ENCODE peak calls at places on chromosomes 2 and 18, in seven cellular contexts. One of them, this sample, is unnamed.

GRCh38 chr2:39379643-39380524 is 57.2 kb downstream of the MAP4K3 start:
- DNase-seq in trophoblast cell: peak; percentile 76
- DNase-seq in H9: no peak
- DNase-seq in H1: no peak
- DNase-seq in neuronal stem cell: no peak
- DNase-seq in IMR-90: peak; percentile 68
- DNase-seq in mesendoderm: no peak
- DNase-seq in this sample: peak; percentile 80

GRCh38 chr18:12397793-12398192 is 9.9 kb upstream of the PRELID3A start:
- DNase-seq in mesendoderm: no peak
- DNase-seq in H9: no peak
- DNase-seq in trophoblast cell: no peak
- DNase-seq in neuronal stem cell: no peak
- DNase-seq in H1: no peak
- DNase-seq in IMR-90: no peak
- DNase-seq in this sample: no peak

GRCh38 chr2:191539068-191539467 is 138.9 kb upstream of the NABP1 start:
- DNase-seq in IMR-90: peak; percentile 40
- DNase-seq in mesendoderm: peak; percentile 46
- DNase-seq in neuronal stem cell: peak; percentile 21
- DNase-seq in trophoblast cell: peak; percentile 45
- DNase-seq in H1: no peak
- DNase-seq in H9: no peak
- DNase-seq in this sample: peak; percentile 51

GRCh38 chr2:66553370-66553769 is 118.4 kb downstream of the MEIS1 start:
- DNase-seq in H9: no peak
- DNase-seq in neuronal stem cell: no peak
- DNase-seq in trophoblast cell: peak; percentile 44
- DNase-seq in H1: no peak
- DNase-seq in mesendoderm: no peak
- DNase-seq in IMR-90: no peak
- DNase-seq in this sample: no peak

GRCh38 chr2:75324141-75324540 is 124.8 kb upstream of the TACR1 start:
- DNase-seq in IMR-90: peak; percentile 8
- DNase-seq in mesendoderm: peak; percentile 65
- DNase-seq in H9: no peak
- DNase-seq in neuronal stem cell: no peak
- DNase-seq in H1: no peak
- DNase-seq in trophoblast cell: peak; percentile 88
- DNase-seq in this sample: peak; percentile 17

GRCh38 chr2:886072-887022 is 64.3 kb upstream of the SNTG2 start:
- DNase-seq in IMR-90: no peak
- DNase-seq in neuronal stem cell: no peak
- DNase-seq in mesendoderm: no peak
- DNase-seq in trophoblast cell: no peak
- DNase-seq in H9: peak; percentile 28
- DNase-seq in H1: peak; percentile 46
- DNase-seq in this sample: no peak

GRCh38 chr2:203097735-203098134 is 83.1 kb downstream of the NBEAL1 start:
- DNase-seq in mesendoderm: peak; percentile 12
- DNase-seq in H9: no peak
- DNase-seq in H1: no peak
- DNase-seq in IMR-90: peak; percentile 6
- DNase-seq in trophoblast cell: peak; percentile 58
- DNase-seq in neuronal stem cell: no peak
- DNase-seq in this sample: peak; percentile 24

GRCh38 chr2:182650704-182651103 is 65.4 kb upstream of the DNAJC10 start:
- DNase-seq in trophoblast cell: peak; percentile 79
- DNase-seq in H9: no peak
- DNase-seq in mesendoderm: peak; percentile 52
- DNase-seq in IMR-90: peak; percentile 76
- DNase-seq in H1: no peak
- DNase-seq in neuronal stem cell: peak; percentile 14
- DNase-seq in this sample: peak; percentile 75

GRCh38 chr18:63158676-63159291 is 160.8 kb downstream of the BCL2 start:
- DNase-seq in H9: no peak
- DNase-seq in H1: no peak
- DNase-seq in IMR-90: no peak
- DNase-seq in neuronal stem cell: no peak
- DNase-seq in trophoblast cell: no peak
- DNase-seq in mesendoderm: no peak
- DNase-seq in this sample: no peak

GRCh38 chr2:240988146-240988545 is 10.3 kb upstream of the SNED1 start:
- DNase-seq in H1: no peak
- DNase-seq in H9: no peak
- DNase-seq in neuronal stem cell: no peak
- DNase-seq in trophoblast cell: no peak
- DNase-seq in IMR-90: peak; percentile 33
- DNase-seq in mesendoderm: peak; percentile 54
- DNase-seq in this sample: peak; percentile 40

GRCh38 chr2:16117791-16118610 is 177.7 kb downstream of the MYCN start:
- DNase-seq in neuronal stem cell: no peak
- DNase-seq in trophoblast cell: no peak
- DNase-seq in H1: no peak
- DNase-seq in mesendoderm: no peak
- DNase-seq in H9: no peak
- DNase-seq in IMR-90: no peak
- DNase-seq in this sample: no peak

GRCh38 chr18:7414459-7414858 is 152.7 kb upstream of the PTPRM start:
- DNase-seq in IMR-90: no peak
- DNase-seq in H9: no peak
- DNase-seq in H1: no peak
- DNase-seq in mesendoderm: no peak
- DNase-seq in neuronal stem cell: no peak
- DNase-seq in trophoblast cell: no peak
- DNase-seq in this sample: peak; percentile 36

GRCh38 chr2:150619607-150620330 is 132.3 kb upstream of the RND3 start:
- DNase-seq in trophoblast cell: peak; percentile 85
- DNase-seq in IMR-90: peak; percentile 78
- DNase-seq in mesendoderm: peak; percentile 46
- DNase-seq in H9: no peak
- DNase-seq in H1: no peak
- DNase-seq in neuronal stem cell: no peak
- DNase-seq in this sample: peak; percentile 65

DNA sequence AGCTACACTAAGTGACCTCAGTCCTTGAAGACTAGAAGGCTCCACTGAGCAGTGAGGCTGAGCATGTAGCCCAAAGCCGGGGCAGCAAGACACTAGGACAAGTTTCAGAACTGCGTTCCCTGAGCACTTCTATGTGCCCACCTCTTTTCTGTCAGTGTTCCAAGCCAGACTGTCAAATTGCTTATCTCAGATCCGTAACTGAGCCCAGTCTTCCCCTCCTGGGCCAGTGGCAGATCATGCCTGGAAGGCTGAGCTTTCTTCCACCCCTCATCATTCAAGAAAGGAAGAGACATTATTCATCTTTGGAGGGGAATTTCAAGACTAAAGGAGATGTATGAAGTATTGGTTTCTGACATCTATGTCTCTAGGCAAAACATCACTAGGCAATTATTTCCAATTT is 49.8 kb downstream of the EML6 start:
- DNase-seq in trophoblast cell: no peak
- DNase-seq in neuronal stem cell: no peak
- DNase-seq in IMR-90: no peak
- DNase-seq in H1: no peak
- DNase-seq in mesendoderm: no peak
- DNase-seq in H9: no peak
- DNase-seq in this sample: no peak
- H2BK120ac ChIP-seq in trophoblast cell: no peak overlapping the region
- H2BK120ac ChIP-seq in neuronal stem cell: no peak overlapping the region
- H2BK120ac ChIP-seq in IMR-90: no peak overlapping the region
- H2BK120ac ChIP-seq in H1: no peak overlapping the region
- H2BK120ac ChIP-seq in mesendoderm: no peak overlapping the region
- H2BK120ac ChIP-seq in H9: no peak overlapping the region
- H2BK120ac ChIP-seq in this sample: no peak overlapping the region

GRCh38 chr18:57431512-57432080 is 3.6 kb upstream of the ONECUT2 start:
- DNase-seq in trophoblast cell: no peak
- DNase-seq in IMR-90: no peak
- DNase-seq in neuronal stem cell: no peak
- DNase-seq in H1: no peak
- DNase-seq in H9: no peak
- DNase-seq in mesendoderm: peak; percentile 2
- DNase-seq in this sample: no peak

GRCh38 chr18:57433492-57434176 is 1.5 kb upstream of the ONECUT2 start:
- DNase-seq in mesendoderm: peak; percentile 38
- DNase-seq in neuronal stem cell: peak; percentile 27
- DNase-seq in H1: no peak
- DNase-seq in IMR-90: no peak
- DNase-seq in trophoblast cell: peak; percentile 14
- DNase-seq in H9: no peak
- DNase-seq in this sample: no peak

GRCh38 chr18:57432765-57433400 is 2.3 kb upstream of the ONECUT2 start:
- DNase-seq in mesendoderm: peak; percentile 22
- DNase-seq in neuronal stem cell: no peak
- DNase-seq in H9: no peak
- DNase-seq in H1: no peak
- DNase-seq in trophoblast cell: no peak
- DNase-seq in IMR-90: no peak
- DNase-seq in this sample: no peak

GRCh38 chr18:57430983-57431382 is 4.2 kb upstream of the ONECUT2 start:
- DNase-seq in H1: no peak
- DNase-seq in mesendoderm: peak; percentile 28
- DNase-seq in trophoblast cell: no peak
- DNase-seq in IMR-90: no peak
- DNase-seq in neuronal stem cell: peak; percentile 24
- DNase-seq in H9: no peak
- DNase-seq in this sample: no peak

DNA sequence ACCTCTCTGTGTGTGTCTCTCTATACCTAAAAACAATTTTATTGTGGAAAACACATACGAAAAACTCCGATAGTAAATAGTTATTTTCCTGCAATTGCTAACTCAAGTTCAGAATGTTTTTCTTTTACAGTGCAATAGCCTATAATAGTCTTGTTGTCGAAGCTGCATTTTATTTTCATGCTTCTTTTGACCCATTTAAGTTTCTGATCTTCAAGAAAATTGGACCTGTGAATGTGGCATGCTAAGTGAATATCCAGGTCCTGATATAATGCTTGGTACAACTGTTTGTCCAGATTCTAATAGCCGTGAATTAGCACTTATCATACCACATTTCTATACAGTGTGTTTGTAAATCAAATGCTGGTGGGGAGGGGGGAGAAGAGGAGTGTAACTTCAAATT is 3.1 kb upstream of the ONECUT2 start:
- DNase-seq in H9: no peak
- DNase-seq in H1: no peak
- DNase-seq in IMR-90: no peak
- DNase-seq in neuronal stem cell: no peak
- DNase-seq in mesendoderm: no peak
- DNase-seq in trophoblast cell: no peak
- DNase-seq in this sample: no peak
- H2BK120ac ChIP-seq in H9: no peak overlapping the region
- H2BK120ac ChIP-seq in H1: no peak overlapping the region
- H2BK120ac ChIP-seq in IMR-90: no peak overlapping the region
- H2BK120ac ChIP-seq in neuronal stem cell: no peak overlapping the region
- H2BK120ac ChIP-seq in mesendoderm: no peak overlapping the region
- H2BK120ac ChIP-seq in trophoblast cell: no peak overlapping the region
- H2BK120ac ChIP-seq in this sample: no peak overlapping the region

GRCh38 chr2:219475697-219476604 is 22.7 kb upstream of the GMPPA start:
- DNase-seq in IMR-90: peak; percentile 45
- DNase-seq in neuronal stem cell: peak; percentile 58
- DNase-seq in trophoblast cell: peak; percentile 66
- DNase-seq in mesendoderm: peak; percentile 82
- DNase-seq in H9: peak; percentile 88
- DNase-seq in H1: peak; percentile 95
- DNase-seq in this sample: peak; percentile 56
- H2BK120ac ChIP-seq in IMR-90: no peak overlapping the region
- H2BK120ac ChIP-seq in neuronal stem cell: no peak overlapping the region
- H2BK120ac ChIP-seq in trophoblast cell: no peak overlapping the region
- H2BK120ac ChIP-seq in mesendoderm: no peak overlapping the region
- H2BK120ac ChIP-seq in H9: peak overlapping the region; percentile 85
- H2BK120ac ChIP-seq in H1: no peak overlapping the region
- H2BK120ac ChIP-seq in this sample: no peak overlapping the region

GRCh38 chr2:163302141-163302540 is 433.7 kb downstream of the FIGN start:
- DNase-seq in trophoblast cell: no peak
- DNase-seq in IMR-90: no peak
- DNase-seq in H9: no peak
- DNase-seq in H1: no peak
- DNase-seq in neuronal stem cell: no peak
- DNase-seq in mesendoderm: no peak
- DNase-seq in this sample: no peak

DNA sequence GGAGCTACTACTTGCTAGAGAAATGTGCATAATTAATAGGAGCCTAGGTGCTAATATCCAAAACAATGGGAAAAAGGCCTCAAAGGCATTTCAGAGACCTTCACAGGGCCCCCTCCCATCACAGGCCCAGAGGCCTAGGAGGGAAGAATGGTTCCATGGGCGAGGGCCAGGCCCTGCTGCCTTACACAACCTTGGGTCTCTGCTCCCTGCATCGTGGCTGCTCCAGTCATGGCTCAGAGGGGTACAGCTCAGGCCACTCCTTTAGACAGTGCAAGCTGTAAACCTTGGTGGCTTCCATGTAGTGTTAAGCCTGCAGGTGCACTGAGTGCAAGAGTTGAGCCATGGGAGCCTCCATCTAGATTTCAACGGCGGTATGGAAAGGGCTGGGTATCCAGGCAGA is 429.2 kb downstream of the FIGN start:
- DNase-seq in IMR-90: no peak
- DNase-seq in mesendoderm: no peak
- DNase-seq in neuronal stem cell: no peak
- DNase-seq in H9: no peak
- DNase-seq in trophoblast cell: no peak
- DNase-seq in H1: no peak
- DNase-seq in this sample: no peak
- H2BK120ac ChIP-seq in IMR-90: no peak overlapping the region
- H2BK120ac ChIP-seq in mesendoderm: no peak overlapping the region
- H2BK120ac ChIP-seq in neuronal stem cell: no peak overlapping the region
- H2BK120ac ChIP-seq in H9: no peak overlapping the region
- H2BK120ac ChIP-seq in trophoblast cell: no peak overlapping the region
- H2BK120ac ChIP-seq in H1: no peak overlapping the region
- H2BK120ac ChIP-seq in this sample: no peak overlapping the region

This sample was measured in mesenchymal stem cell.